ENCODE peak calls at places on chromosomes 3 and 15, in seven cellular contexts. D is HepG2, N is K562, C is H1, T is SK-N-SH, O is GM12892, E is GM12878. W is an unnamed sample.

GRCh38 chr3:120745466-120745865 is 2.9 kb downstream of the GTF2E1 start:
- DNase-seq in D (no peak), N (no peak), C (no peak), T (no peak), O (no peak), E (no peak), W (no peak)

GRCh38 chr3:15858547-15859506 is 61.0 kb upstream of the ANKRD28 start:
- DNase-seq in D (peak; percentile 77), N (peak; percentile 50), C (peak; percentile 79), T (peak; percentile 60), O (peak; percentile 53), E (peak; percentile 26), W (peak; percentile 52)

GRCh38 chr3:128698211-128699011 is 27.6 kb upstream of the RAB7A start:
- DNase-seq in D (no peak), N (no peak), C (peak; percentile 77), T (peak; percentile 30), O (peak; percentile 52), E (no peak), W (peak; percentile 64)

GRCh38 chr15:79185199-79185598 is 94.6 kb upstream of the RASGRF1 start:
- DNase-seq in D (no peak), N (peak; percentile 46), C (peak; percentile 85), T (peak; percentile 41), O (no peak), E (no peak), W (no peak)

GRCh38 chr3:25594007-25594502 is 70.7 kb downstream of the TOP2B start:
- DNase-seq in D (peak; percentile 30), N (peak; percentile 61), C (no peak), T (peak; percentile 64), O (no peak), E (no peak), W (no peak)

GRCh38 chr15:71547066-71547465 is 263.3 kb upstream of the NR2E3 start:
- DNase-seq in D (no peak), N (no peak), C (no peak), T (no peak), O (no peak), E (no peak), W (no peak)

GRCh38 chr3:135352213-135352612 is 557.2 kb downstream of the EPHB1 start:
- DNase-seq in D (no peak), N (no peak), C (no peak), T (no peak), O (no peak), E (no peak), W (no peak)

GRCh38 chr3:10646531-10647335 is 141.3 kb upstream of the ATP2B2 start:
- DNase-seq in D (no peak), N (no peak), C (peak; percentile 17), T (no peak), O (no peak), E (no peak), W (no peak)

GRCh38 chr15:70495988-70496387 is 267.4 kb downstream of the UACA start:
- DNase-seq in D (no peak), N (no peak), C (no peak), T (no peak), O (no peak), E (no peak), W (no peak)

GRCh38 chr3:58271901-58272501 is 34.0 kb upstream of the RPP14 start:
- DNase-seq in D (no peak), N (no peak), C (no peak), T (no peak), O (no peak), E (no peak), W (no peak)

GRCh38 chr3:40875581-40875980 is 323.7 kb upstream of the CTNNB1 start:
- DNase-seq in D (no peak), N (no peak), C (no peak), T (no peak), O (no peak), E (no peak), W (no peak)

GRCh38 chr15:25903024-25903581 is 40.0 kb upstream of the ATP10A start:
- DNase-seq in D (no peak), N (no peak), C (no peak), T (no peak), O (no peak), E (no peak), W (no peak)

DNA sequence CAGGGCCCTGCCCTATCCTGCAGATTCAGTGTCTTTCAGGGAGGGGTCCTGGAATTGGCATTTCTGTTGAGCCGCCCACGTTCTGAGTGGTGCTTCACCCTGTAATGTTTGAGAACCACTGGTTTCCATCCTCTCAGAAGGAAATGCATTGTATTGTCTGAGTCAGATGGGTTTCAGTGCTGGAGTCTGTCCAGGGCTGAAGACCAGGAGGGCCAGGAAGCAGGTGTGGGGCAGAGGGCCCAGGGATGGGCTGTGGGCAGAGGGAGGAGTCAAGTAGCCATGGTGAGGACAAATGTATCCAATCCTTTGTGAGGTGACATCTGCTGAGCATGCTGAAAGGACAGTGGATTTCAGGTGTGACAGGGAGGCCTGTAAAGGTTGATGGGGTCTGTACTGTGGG is 123.8 kb downstream of the SV2B start:
- DNase-seq in D (no peak), N (no peak), C (no peak), T (no peak), O (no peak), E (no peak), W (no peak)
- TF ChIP-seq TAF1 in D (no peak), N (no peak), C (no peak), T (no peak), O (no peak), E (no peak), W (no peak)

GRCh38 chr15:74222705-74223104 is 13.4 kb upstream of the CCDC33 start:
- DNase-seq in D (no peak), N (no peak), C (no peak), T (peak; percentile 55), O (no peak), E (no peak), W (no peak)

GRCh38 chr15:74228723-74229081 is 7.4 kb upstream of the CCDC33 start:
- DNase-seq in D (no peak), N (no peak), C (no peak), T (peak; percentile 87), O (no peak), E (no peak), W (no peak)

GRCh38 chr15:74226761-74227540 is 9.2 kb upstream of the CCDC33 start:
- DNase-seq in D (no peak), N (no peak), C (no peak), T (no peak), O (no peak), E (no peak), W (no peak)

GRCh38 chr15:74227968-74228722 is 8.0 kb upstream of the CCDC33 start:
- DNase-seq in D (no peak), N (no peak), C (no peak), T (no peak), O (no peak), E (no peak), W (no peak)

DNA sequence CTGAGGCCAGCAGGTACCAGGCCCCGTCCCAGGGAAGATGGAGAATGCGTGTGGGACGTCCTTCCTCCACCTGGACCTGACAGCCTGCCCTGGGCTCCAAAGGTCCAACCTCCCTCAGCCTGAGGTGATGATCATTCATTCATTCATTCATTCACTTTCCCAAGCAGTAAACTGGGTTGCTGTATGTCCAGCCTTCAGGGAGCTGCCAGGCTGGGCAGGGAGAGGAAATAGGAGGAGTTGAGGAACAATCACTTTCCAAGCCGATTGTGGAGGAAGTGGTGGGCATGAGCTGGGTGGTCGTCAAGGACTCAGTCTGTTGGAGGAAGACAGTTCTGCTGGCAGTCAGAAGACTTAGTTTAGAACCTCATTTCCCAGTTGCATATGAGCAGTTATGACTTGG is 10.2 kb upstream of the CCDC33 start:
- DNase-seq in D (no peak), N (no peak), C (no peak), T (no peak), O (no peak), E (no peak), W (no peak)
- TF ChIP-seq POLR2AphosphoS5 in D (no peak), N (no peak), C (no peak), T (no peak), O (no peak), E (no peak), W (no peak)

GRCh38 chr15:61835029-61835428 is 225.2 kb downstream of the VPS13C start:
- DNase-seq in D (no peak), N (no peak), C (no peak), T (peak; percentile 17), O (no peak), E (no peak), W (no peak)

GRCh38 chr15:61841461-61841860 is 218.8 kb downstream of the VPS13C start:
- DNase-seq in D (no peak), N (no peak), C (no peak), T (no peak), O (no peak), E (no peak), W (no peak)

GRCh38 chr15:61835476-61836106 is 224.7 kb downstream of the VPS13C start:
- DNase-seq in D (peak; percentile 35), N (peak; percentile 71), C (peak; percentile 89), T (peak; percentile 81), O (peak; percentile 41), E (no peak), W (peak; percentile 39)

GRCh38 chr15:61839541-61839940 is 220.7 kb downstream of the VPS13C start:
- DNase-seq in D (no peak), N (no peak), C (no peak), T (no peak), O (no peak), E (no peak), W (no peak)

GRCh38 chr15:61840090-61840489 is 220.2 kb downstream of the VPS13C start:
- DNase-seq in D (no peak), N (no peak), C (no peak), T (no peak), O (no peak), E (no peak), W (no peak)
- TF ChIP-seq TAF1 in D (no peak), N (no peak), C (no peak), T (no peak), O (no peak), E (no peak), W (no peak)

GRCh38 chr3:149599236-149599635 is 58.6 kb downstream of the WWTR1 start:
- DNase-seq in D (peak; percentile 87), N (no peak), C (no peak), T (no peak), O (no peak), E (no peak), W (no peak)

GRCh38 chr3:149592758-149593240 is 65.0 kb downstream of the WWTR1 start:
- DNase-seq in D (no peak), N (no peak), C (no peak), T (no peak), O (no peak), E (no peak), W (no peak)

GRCh38 chr3:149600619-149601018 is 57.2 kb downstream of the WWTR1 start:
- DNase-seq in D (no peak), N (no peak), C (no peak), T (no peak), O (no peak), E (no peak), W (no peak)

GRCh38 chr3:149593416-149594160 is 64.2 kb downstream of the WWTR1 start:
- DNase-seq in D (no peak), N (no peak), C (no peak), T (no peak), O (no peak), E (no peak), W (no peak)

DNA sequence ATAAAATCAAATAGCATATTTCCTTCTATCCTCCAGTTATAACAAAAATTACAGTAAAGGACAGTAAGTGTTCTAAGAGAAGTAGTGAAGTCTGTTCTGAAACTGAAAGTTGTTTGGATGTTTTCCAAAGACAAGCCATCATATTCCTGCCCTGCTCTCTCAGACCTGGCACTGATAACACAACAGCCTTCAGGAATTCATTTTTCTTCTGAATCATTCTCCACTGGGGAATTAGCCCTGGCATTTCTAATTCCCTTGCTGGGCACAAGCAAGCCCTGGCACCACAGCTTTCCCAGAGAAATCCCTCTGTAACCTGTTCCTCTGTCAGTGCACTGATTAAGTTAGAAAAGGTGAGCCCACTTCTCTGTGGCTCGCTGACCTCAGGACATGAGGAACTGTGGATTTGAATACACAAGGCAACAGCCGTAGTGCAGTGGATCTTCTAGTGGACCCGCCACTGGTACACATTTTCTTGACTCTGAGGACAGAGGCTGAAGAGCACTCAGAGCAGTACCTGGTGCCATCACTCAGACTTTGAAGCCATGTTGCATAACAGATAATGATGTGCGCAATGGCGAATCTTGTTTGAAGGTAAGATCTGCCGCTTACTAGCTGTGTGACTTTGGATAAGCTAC is 61.6 kb downstream of the WWTR1 start:
- DNase-seq in D (no peak), N (no peak), C (no peak), T (no peak), O (no peak), E (no peak), W (no peak)
- TF ChIP-seq POLR2AphosphoS5 in D (no peak), N (no peak), C (no peak), T (no peak), O (no peak), E (no peak), W (no peak)

W was measured in GM12891.